ENCODE peak calls at places on chromosomes 1 and 21, in six cellular contexts. E, R, K, D, C and O are unnamed samples.

GRCh38 chr1:203063287-203063686 is 22.5 kb downstream of the MYOG start:
- DNase-seq in E (no peak), R (no peak), K (no peak), D (no peak), C (no peak), O (no peak)

GRCh38 chr21:40923914-40924313 is 77.0 kb upstream of the DSCAM start:
- DNase-seq in E (no peak), R (no peak), K (no peak), D (no peak), C (no peak), O (no peak)

GRCh38 chr1:19336543-19336942 is 24.4 kb downstream of the SLC66A1 start:
- DNase-seq in E (no peak), R (no peak), K (no peak), D (no peak), C (no peak), O (no peak)

GRCh38 chr1:176656257-176656995 is 193.5 kb downstream of the PAPPA2 start:
- DNase-seq in E (no peak), R (peak; percentile 45), K (no peak), D (no peak), C (peak; percentile 11), O (no peak)

GRCh38 chr21:15442743-15443142 is 287.0 kb upstream of the USP25 start:
- DNase-seq in E (no peak), R (no peak), K (no peak), D (no peak), C (no peak), O (no peak)

GRCh38 chr1:61254629-61255323 is 172.4 kb downstream of the NFIA start:
- DNase-seq in E (peak; percentile 55), R (peak; percentile 47), K (peak; percentile 54), D (no peak), C (peak; percentile 44), O (peak; percentile 82)

GRCh38 chr1:61887921-61888564 is 145.8 kb downstream of the PATJ start:
- DNase-seq in E (peak; percentile 60), R (no peak), K (no peak), D (no peak), C (peak; percentile 18), O (no peak)

GRCh38 chr1:22507582-22507981 is 55.7 kb upstream of the EPHA8 start:
- DNase-seq in E (no peak), R (no peak), K (no peak), D (no peak), C (no peak), O (no peak)

GRCh38 chr1:18869847-18870246 is 10.4 kb upstream of the TAS1R2 start:
- DNase-seq in E (no peak), R (no peak), K (no peak), D (no peak), C (no peak), O (no peak)

GRCh38 chr21:45943630-45944540 is 37.7 kb upstream of the COL6A1 start:
- DNase-seq in E (no peak), R (peak; percentile 18), K (no peak), D (peak; percentile 12), C (no peak), O (no peak)

GRCh38 chr1:218171302-218171893 is 113.7 kb upstream of the RRP15 start:
- DNase-seq in E (no peak), R (no peak), K (no peak), D (no peak), C (no peak), O (peak; percentile 12)

GRCh38 chr1:205680073-205680851 is at the start of gene SLC45A3:
- DNase-seq in E (no peak), R (peak; percentile 36), K (peak; percentile 51), D (no peak), C (peak; percentile 33), O (peak; percentile 60)

GRCh38 chr1:178310685-178311105 is 186.1 kb downstream of the CLEC20A start:
- DNase-seq in E (no peak), R (no peak), K (no peak), D (no peak), C (peak; percentile 7), O (peak; percentile 54)

GRCh38 chr1:244460195-244460594 is 878 bp upstream of the CATSPERE start:
- DNase-seq in E (no peak), R (no peak), K (no peak), D (no peak), C (peak; percentile 17), O (peak; percentile 78)

DNA sequence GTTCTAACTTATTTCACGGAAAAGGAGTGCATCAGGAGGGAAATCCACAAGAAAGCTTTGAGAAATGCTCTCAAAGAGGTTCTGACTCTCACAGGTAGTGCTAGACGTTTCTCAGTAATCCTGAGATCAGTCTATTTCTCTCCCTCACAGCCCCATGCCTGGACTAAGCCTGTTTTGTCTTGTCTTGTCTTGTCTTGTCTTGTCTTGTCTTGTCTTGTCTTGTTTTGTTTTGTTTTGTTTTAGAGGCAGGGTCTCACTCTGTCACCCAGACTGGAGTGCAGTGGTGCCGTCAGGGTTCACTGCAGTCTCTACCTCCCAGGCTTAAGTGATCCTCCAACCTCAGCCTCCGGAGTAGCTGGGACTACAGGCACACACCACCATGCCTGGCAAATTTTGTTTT is 133.3 kb upstream of the SGIP1 start:
- DNase-seq in E (no peak), R (no peak), K (no peak), D (no peak), C (no peak), O (no peak)
- TF ChIP-seq POLR2A in E (no peak), R (no peak), K (no peak), D (no peak), C (no peak), O (no peak)

DNA sequence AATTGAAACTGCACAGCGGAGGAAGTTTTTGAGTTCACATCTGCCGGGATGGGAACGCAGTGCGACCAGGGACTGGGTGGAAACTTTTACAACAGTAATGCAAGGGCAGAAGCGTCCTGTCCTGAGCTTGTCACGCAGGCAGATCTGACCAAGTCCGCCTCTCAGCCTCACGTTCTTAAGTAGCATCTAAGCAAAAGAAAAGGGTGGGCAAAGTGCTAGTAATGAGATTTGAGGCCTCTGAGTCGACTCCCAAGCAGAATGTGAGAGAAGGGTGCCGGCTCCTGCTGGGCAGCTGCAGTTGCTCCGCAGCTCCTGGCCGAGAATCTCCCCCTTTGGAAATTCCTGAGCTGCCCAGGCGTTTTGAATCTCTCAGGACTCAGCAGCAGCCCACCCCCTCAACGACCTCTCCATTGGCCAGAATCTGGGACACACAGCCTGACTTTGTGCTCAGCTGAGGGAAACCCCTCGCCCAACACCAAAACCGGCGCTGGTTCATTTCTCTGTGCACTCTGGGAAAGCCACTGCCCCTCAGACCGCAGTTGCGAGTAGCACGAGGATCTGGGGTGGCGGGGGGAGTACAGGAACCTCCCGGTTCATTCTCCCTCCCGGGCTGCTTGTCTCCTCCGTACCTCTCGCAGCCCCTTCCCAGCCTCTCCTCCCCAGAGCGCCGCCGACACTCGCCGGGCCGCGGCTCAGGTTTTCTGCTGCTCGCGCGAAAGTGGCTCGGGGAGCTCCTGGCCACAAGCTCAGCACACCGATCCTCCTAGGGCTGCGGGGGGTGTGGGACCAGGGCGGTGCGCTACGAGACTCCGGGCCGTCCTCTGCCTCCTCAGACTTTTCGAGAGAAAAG is 898 bp upstream of the S1PR1 start:
- DNase-seq in E (peak; percentile 30), R (peak; percentile 60), K (peak; percentile 31), D (no peak), C (peak; percentile 52), O (peak; percentile 16)
- TF ChIP-seq POLR2A in E (no peak), R (no peak), K (no peak), D (no peak), C (no peak), O (no peak)

GRCh38 chr1:175002910-175003517 is 3.3 kb downstream of the CACYBP start:
- DNase-seq in E (no peak), R (no peak), K (no peak), D (no peak), C (no peak), O (no peak)

GRCh38 chr1:174998569-174999215 is 1.1 kb upstream of the CACYBP start:
- DNase-seq in E (peak; percentile 56), R (no peak), K (peak; percentile 50), D (no peak), C (peak; percentile 36), O (peak; percentile 85)

GRCh38 chr1:175000697-175001187 is 995 bp downstream of the CACYBP start:
- DNase-seq in E (no peak), R (no peak), K (no peak), D (no peak), C (no peak), O (peak; percentile 38)

GRCh38 chr1:174999216-174999925 is 376 bp upstream of the CACYBP start:
- DNase-seq in E (peak; percentile 95), R (peak; percentile 97), K (peak; percentile 98), D (peak; percentile 96), C (peak; percentile 98), O (peak; percentile 99)

DNA sequence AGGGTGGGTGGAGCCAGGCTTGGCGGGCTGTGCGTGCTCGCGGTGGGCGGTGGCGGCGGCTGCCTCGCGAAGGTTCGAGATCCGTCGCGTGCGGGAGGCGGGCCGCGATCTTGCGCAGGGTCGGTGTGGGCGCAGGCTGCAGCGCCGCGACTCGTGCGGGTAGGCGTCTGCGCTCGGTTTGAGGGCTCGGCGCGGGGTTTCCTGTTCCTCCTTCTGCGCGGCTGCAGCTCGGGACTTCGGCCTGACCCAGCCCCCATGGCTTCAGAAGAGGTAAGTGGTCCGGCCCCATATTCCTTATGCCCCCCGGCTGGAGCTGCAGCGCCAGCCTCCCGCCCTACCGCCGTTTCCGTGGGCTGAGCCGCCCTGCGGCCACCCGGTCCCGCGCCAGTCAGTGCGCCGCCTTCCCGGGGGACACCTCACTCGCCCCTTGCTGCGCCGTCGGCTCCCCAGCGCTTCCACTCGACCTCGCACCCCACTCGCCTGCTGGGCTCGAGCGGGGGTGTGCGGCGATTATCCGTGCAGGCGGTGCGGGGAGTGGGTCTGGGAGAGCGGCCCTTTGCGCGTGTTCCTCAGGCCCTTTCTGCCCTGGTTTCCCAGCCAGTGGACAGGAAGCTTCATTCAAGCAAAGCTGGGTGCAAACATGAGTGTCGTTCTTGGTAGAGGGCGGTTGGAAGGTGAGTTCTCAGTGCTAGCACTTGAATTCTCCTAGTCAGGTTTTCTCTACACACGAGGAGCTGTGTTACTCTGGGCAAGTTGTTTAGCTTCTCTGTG is at the start of gene CACYBP:
- DNase-seq in E (peak; percentile 34), R (no peak), K (no peak), D (no peak), C (peak; percentile 61), O (no peak)
- TF ChIP-seq POLR2A in E (peak; percentile 70), R (no peak), K (peak; percentile 7), D (no peak), C (peak; percentile 50), O (no peak)

GRCh38 chr1:91007827-91008226 is 14.0 kb downstream of the ZNF644 start:
- DNase-seq in E (no peak), R (no peak), K (no peak), D (no peak), C (no peak), O (no peak)
- TF ChIP-seq POLR2A in E (no peak), R (no peak), K (no peak), D (no peak), C (no peak), O (no peak)

GRCh38 chr1:39922139-39922757 is 20.5 kb upstream of the MYCL start:
- DNase-seq in E (no peak), R (no peak), K (no peak), D (no peak), C (no peak), O (no peak)
- TF ChIP-seq POLR2A in E (no peak), R (no peak), K (no peak), D (no peak), C (no peak), O (no peak)

GRCh38 chr1:234978397-234979291 is 150.0 kb downstream of the TOMM20 start:
- DNase-seq in E (peak; percentile 61), R (peak; percentile 64), K (no peak), D (no peak), C (peak; percentile 87), O (peak; percentile 70)
- TF ChIP-seq POLR2A in E (no peak), R (no peak), K (no peak), D (no peak), C (no peak), O (peak; percentile 16)

GRCh38 chr1:52141513-52142219 is at the start of gene ZFYVE9:
- DNase-seq in E (peak; percentile 36), R (peak; percentile 81), K (peak; percentile 75), D (peak; percentile 67), C (peak; percentile 70), O (peak; percentile 81)
- TF ChIP-seq POLR2A in E (no peak), R (no peak), K (no peak), D (no peak), C (peak; percentile 44), O (no peak)